ENCODE peak calls at places on chromosome 21, in four cellular contexts. C is Panc1; I is GM23248; Y is CD8-positive, alpha-beta memory T cell. K is an unnamed sample. For H3K4me1, the result is how much of the 10 kb centered on the place peaks cover.

GRCh38 chr21:40146201-40146890 is 279.1 kb downstream of the PCP4 start:
- DNase-seq in Y (no peak), I (no peak), C (no peak), K (no peak)

GRCh38 chr21:14988760-14989159 is 76.0 kb downstream of the NRIP1 start:
- DNase-seq in Y (no peak), C (no peak), I (no peak), K (no peak)

GRCh38 chr21:46084041-46084561 is 13.8 kb upstream of the COL6A2 start:
- DNase-seq in Y (no peak), I (no peak), C (no peak), K (no peak)

GRCh38 chr21:28308516-28308915 is 684.2 kb downstream of the LTN1 start:
- DNase-seq in C (no peak), I (peak), Y (no peak), K (no peak)

GRCh38 chr21:26909972-26910371 is 56.9 kb downstream of the ADAMTS5 start:
- DNase-seq in Y (no peak), I (peak), C (no peak), K (no peak)

GRCh38 chr21:20341431-20341830 is 656.8 kb upstream of the NCAM2 start:
- DNase-seq in C (no peak), I (no peak), Y (no peak), K (no peak)

GRCh38 chr21:45632165-45632896 is 11.2 kb upstream of the PCBP3 start:
- DNase-seq in I (no peak), C (no peak), Y (no peak), K (no peak)

GRCh38 chr21:38798481-38798882 is 7.2 kb upstream of the ETS2 start:
- DNase-seq in C (no peak), Y (no peak), I (no peak), K (no peak)

GRCh38 chr21:37757631-37758376 is 158.5 kb downstream of the KCNJ6 start:
- DNase-seq in I (peak), C (no peak), Y (no peak), K (no peak)

GRCh38 chr21:46190491-46191131 is 6.4 kb upstream of the SPATC1L start:
- DNase-seq in C (no peak), I (no peak), Y (no peak), K (no peak)

GRCh38 chr21:36700961-36701911 is 2.3 kb downstream of the SIM2 start:
- DNase-seq in C (no peak), I (no peak), Y (no peak), K (no peak)

GRCh38 chr21:40577285-40578043 is 269.5 kb downstream of the DSCAM start:
- DNase-seq in I (no peak), C (no peak), Y (no peak), K (no peak)

GRCh38 chr21:38759286-38759872 is 46.4 kb upstream of the ETS2 start:
- DNase-seq in C (no peak), Y (no peak), I (peak), K (no peak)

GRCh38 chr21:28235169-28235892 is 757.3 kb downstream of the LTN1 start:
- DNase-seq in C (no peak), Y (no peak), I (no peak), K (no peak)

GRCh38 chr21:16587671-16588379 is 858.0 kb downstream of the USP25 start:
- DNase-seq in Y (no peak), C (no peak), I (peak), K (no peak)

GRCh38 chr21:15967661-15968060 is 237.9 kb downstream of the USP25 start:
- DNase-seq in C (no peak), I (peak), Y (no peak), K (no peak)

GRCh38 chr21:8989883-8990325 is 1531.5 kb upstream of the TPTE start:
- DNase-seq in I (no peak), Y (no peak), C (peak), K (no peak)

GRCh38 chr21:38489283-38489677 is 9.0 kb downstream of the ERG start:
- DNase-seq in C (no peak), Y (no peak), I (no peak), K (no peak)

GRCh38 chr21:38869946-38870345 is 64.2 kb downstream of the ETS2 start:
- DNase-seq in C (no peak), Y (no peak), I (peak), K (no peak)

GRCh38 chr21:45934570-45934969 is 47.0 kb upstream of the COL6A1 start:
- DNase-seq in I (no peak), Y (no peak), C (no peak), K (no peak)

GRCh38 chr21:16592399-16592798 is 862.6 kb downstream of the USP25 start:
- DNase-seq in C (no peak), I (no peak), Y (no peak), K (no peak)

GRCh38 chr21:36522174-36522810 is 42.4 kb upstream of the CLDN14 start:
- DNase-seq in I (no peak), Y (no peak), C (no peak), K (no peak)

GRCh38 chr21:46002841-46003574 is 21.4 kb downstream of the COL6A1 start:
- DNase-seq in I (peak), C (no peak), Y (no peak), K (peak)

GRCh38 chr21:45699251-45699942 is 55.9 kb downstream of the PCBP3 start:
- DNase-seq in Y (no peak), C (no peak), I (no peak), K (peak)

GRCh38 chr21:21612446-21612845 is 614.2 kb downstream of the NCAM2 start:
- DNase-seq in I (peak), Y (no peak), C (no peak), K (no peak)

GRCh38 chr21:25871566-25871965 is 136.8 kb downstream of the GABPA start:
- DNase-seq in C (no peak), Y (no peak), I (no peak), K (no peak)

GRCh38 chr21:33386222-33386784 is 16.9 kb upstream of the IFNGR2 start:
- DNase-seq in C (no peak), I (peak), Y (no peak), K (no peak)
- H3K27ac ChIP-seq in C (no peak), I (no peak), Y (no peak), K (no peak)

DNA sequence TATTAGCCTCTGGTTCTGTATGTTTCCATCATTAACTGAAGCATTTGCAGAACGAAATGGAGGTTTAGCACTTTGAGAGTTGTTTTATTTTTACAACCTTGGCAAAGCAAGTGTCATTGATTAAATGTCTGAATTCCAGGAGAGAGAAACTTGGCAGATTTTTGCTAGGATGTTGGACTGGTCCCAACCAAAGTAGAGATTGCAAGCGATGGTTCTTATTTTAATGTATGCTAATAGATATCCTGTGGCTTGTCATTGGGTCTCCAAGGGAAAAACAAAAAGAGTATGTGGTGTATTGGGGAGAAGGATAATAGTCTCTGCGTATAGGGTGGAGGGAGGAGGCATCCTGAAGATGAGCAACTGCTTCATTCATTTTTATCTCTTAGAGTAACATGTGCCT is 457.2 kb upstream of the RUNX1 start:
- DNase-seq in Y (no peak), I (no peak), C (no peak), K (no peak)
- H3K4me1 ChIP-seq in Y (under half), I (under half), C (under half), K (under half)

DNA sequence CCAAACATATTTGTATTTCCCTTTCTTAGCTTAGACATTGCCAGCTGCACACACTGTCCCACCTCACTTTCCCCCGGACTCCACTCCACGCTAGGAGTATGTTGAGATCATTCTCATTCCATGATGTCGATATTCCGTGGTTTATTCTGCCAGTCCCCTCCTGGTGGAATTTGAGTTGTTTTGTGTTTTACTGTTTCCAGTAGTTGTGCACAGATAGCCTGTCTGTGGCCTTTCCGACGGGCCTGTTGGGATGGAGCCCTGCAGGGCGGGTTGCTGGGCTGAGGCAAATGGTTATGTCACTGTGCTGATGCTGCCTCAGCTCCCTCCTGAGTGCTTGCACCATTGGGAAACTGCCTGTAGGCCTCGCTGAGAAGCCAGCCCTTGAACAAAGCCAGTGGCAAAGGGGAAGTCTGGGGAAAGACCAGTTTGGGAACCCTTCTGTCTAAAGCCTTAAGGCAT is 12.8 kb downstream of the TRAPPC10 start:
- DNase-seq in Y (no peak), C (no peak), I (peak), K (no peak)
- H3K27ac ChIP-seq in Y (peak), C (no peak), I (peak), K (no peak)

DNA sequence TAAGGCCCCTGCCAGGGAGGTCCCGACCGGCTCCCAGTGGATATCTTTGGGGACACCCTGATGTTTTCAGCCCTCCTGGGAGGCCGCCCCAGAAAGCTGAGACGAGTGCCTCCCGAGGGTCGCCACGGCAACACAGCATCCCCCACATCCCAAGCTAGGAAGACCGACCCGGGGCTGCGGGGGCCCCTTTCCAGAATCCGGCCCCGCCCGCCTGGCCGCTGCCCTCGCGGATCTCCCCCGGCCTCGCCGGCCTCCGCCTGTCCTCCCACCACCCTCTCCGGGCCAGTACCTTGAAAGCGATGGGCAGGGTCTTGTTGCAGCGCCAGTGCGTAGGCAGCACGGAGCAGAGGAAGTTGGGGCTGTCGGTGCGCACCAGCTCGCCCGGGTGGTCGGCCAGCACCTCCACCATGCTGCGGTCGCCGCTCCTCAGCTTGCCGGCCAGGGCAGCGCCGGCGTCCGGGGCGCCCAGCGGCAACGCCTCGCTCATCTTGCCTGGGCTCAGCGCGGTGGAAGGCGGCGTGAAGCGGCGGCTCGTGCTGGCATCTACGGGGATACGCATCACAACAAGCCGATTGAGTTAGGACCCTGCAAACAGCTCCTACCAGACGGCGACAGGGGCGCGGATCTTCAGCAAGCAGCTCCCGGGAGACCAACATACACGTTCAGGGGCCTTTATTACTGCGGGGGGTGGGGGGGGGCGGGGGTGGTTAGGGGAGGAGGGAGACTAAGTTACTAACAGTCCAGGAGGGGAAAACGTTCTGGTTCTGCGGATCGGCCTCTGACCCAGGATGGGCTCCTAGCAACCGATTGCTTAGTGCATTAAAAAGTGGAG is 162.3 kb downstream of the RUNX1 start:
- DNase-seq in Y (no peak), C (no peak), I (peak), K (no peak)
- H3K4me1 ChIP-seq in Y (half or more), C (under half), I (under half), K (half or more)

GRCh38 chr21:44557491-44558328 is 885 bp downstream of the KRTAP10-3 start:
- DNase-seq in C (no peak), I (no peak), Y (no peak), K (no peak)
- H3K27ac ChIP-seq in C (no peak), I (no peak), Y (no peak), K (no peak)

GRCh38 chr21:41750051-41750450 is 16.8 kb downstream of the RIPK4 start:
- DNase-seq in C (no peak), I (peak), Y (no peak), K (no peak)
- H3K4me1 ChIP-seq in C (half or more), I (under half), Y (under half), K (under half)

K was measured in CD4-positive, CD25-positive, alpha-beta regulatory T cell.